ENCODE peak calls at places on chromosomes 4 and X, in five cellular contexts. H is frontal cortex; L is AG09309; N is activated CD8-positive, alpha-beta T cell treated with anti-CD3 and anti-CD28 coated beads for 36 hours; P is MG63. U is an unnamed sample.

GRCh38 chr4:24915121-24915922 is 2.5 kb upstream of the CCDC149 start:
- DNase-seq in L (no peak), P (no peak), N (no peak), H (no peak), U (no peak)

GRCh38 chrX:109747681-109748080 is 14.6 kb upstream of the ACSL4 start:
- DNase-seq in H (no peak), L (no peak), P (no peak), N (no peak), U (no peak)

GRCh38 chrX:129823115-129823514 is 20.6 kb downstream of the ZDHHC9 start:
- DNase-seq in N (peak; percentile 61), H (no peak), L (no peak), P (no peak), U (no peak)

GRCh38 chrX:27565992-27566391 is 24.2 kb upstream of the DCAF8L2 start:
- DNase-seq in H (no peak), L (no peak), N (no peak), P (no peak), U (no peak)

GRCh38 chr4:6959261-6959660 is 49.6 kb downstream of the TBC1D14 start:
- DNase-seq in L (no peak), P (no peak), N (no peak), H (no peak), U (no peak)

GRCh38 chr4:79652232-79652631 is 244.2 kb upstream of the GK2 start:
- DNase-seq in L (peak; percentile 28), P (no peak), N (no peak), H (no peak), U (no peak)

GRCh38 chr4:79025170-79025569 is 85.9 kb upstream of the PAQR3 start:
- DNase-seq in P (no peak), N (no peak), L (no peak), H (no peak), U (no peak)

GRCh38 chr4:5874811-5875465 is 17.9 kb downstream of the CRMP1 start:
- DNase-seq in L (no peak), P (peak; percentile 69), H (no peak), N (no peak), U (no peak)

GRCh38 chr4:3234171-3235029 is 14.6 kb upstream of the MSANTD1 start:
- DNase-seq in H (no peak), L (no peak), P (no peak), N (no peak), U (no peak)

GRCh38 chr4:105234582-105234981 is 87.9 kb downstream of the TET2 start:
- DNase-seq in N (no peak), H (no peak), L (no peak), P (no peak), U (no peak)

GRCh38 chr4:154928640-154929257 is 147.7 kb downstream of the RBM46 start:
- DNase-seq in P (no peak), H (no peak), N (peak; percentile 1), L (peak; percentile 29), U (no peak)

GRCh38 chrX:69021561-69021960 is 143.7 kb downstream of the PJA1 start:
- DNase-seq in L (no peak), N (no peak), H (no peak), P (no peak), U (no peak)

GRCh38 chr4:106056914-106057313 is 161.6 kb downstream of the NPNT start:
- DNase-seq in H (no peak), L (no peak), P (no peak), N (no peak), U (no peak)

GRCh38 chrX:132292753-132293152 is 73.5 kb upstream of the RAP2C start:
- DNase-seq in P (peak; percentile 1), N (peak; percentile 13), H (peak; percentile 12), L (peak; percentile 37), U (no peak)

GRCh38 chrX:109840585-109840984 is 107.5 kb upstream of the ACSL4 start:
- DNase-seq in H (no peak), L (peak; percentile 80), P (peak; percentile 73), N (peak; percentile 17), U (peak; percentile 3)